ENCODE peak calls at places on chromosomes 5 and 9, in four cellular contexts. A is body of pancreas, N is tibial nerve, D is cardiac muscle cell. W is an unnamed sample.

GRCh38 chr5:1546556-1546955 is 22.8 kb upstream of the LPCAT1 start:
- DNase-seq in D (no peak), A (no peak), N (no peak), W (no peak)

GRCh38 chr5:164358531-164359259 is 853.3 kb downstream of the MAT2B start:
- DNase-seq in A (no peak), N (no peak), D (no peak), W (peak; percentile 53)

GRCh38 chr9:682633-683508 is 158.6 kb upstream of the DMRT1 start:
- DNase-seq in A (peak; percentile 92), D (no peak), N (no peak), W (no peak)

GRCh38 chr5:37045703-37046102 is 169.1 kb downstream of the NIPBL start:
- DNase-seq in N (no peak), A (no peak), D (no peak), W (no peak)

GRCh38 chr5:33433303-33434255 is 7.2 kb upstream of the TARS1 start:
- DNase-seq in N (no peak), A (no peak), D (no peak), W (no peak)

GRCh38 chr5:43171926-43172325 is 20.1 kb upstream of the NIM1K start:
- DNase-seq in D (no peak), A (no peak), N (no peak), W (no peak)

GRCh38 chr9:116278326-116278725 is 124.7 kb downstream of the PAPPA start:
- DNase-seq in D (no peak), N (no peak), A (no peak), W (peak; percentile 76)

GRCh38 chr5:164504141-164504772 is 998.8 kb downstream of the MAT2B start:
- DNase-seq in D (peak; percentile 70), N (no peak), A (peak; percentile 54), W (no peak)

GRCh38 chr9:134604834-134605233 is 36.8 kb upstream of the COL5A1 start:
- DNase-seq in D (no peak), A (no peak), N (no peak), W (no peak)

GRCh38 chr9:36815566-36816348 is 218.3 kb downstream of the PAX5 start:
- DNase-seq in D (no peak), A (no peak), N (no peak), W (no peak)

GRCh38 chr9:121053544-121053943 is 3.5 kb upstream of the C5 start:
- DNase-seq in N (no peak), A (peak; percentile 51), D (no peak), W (no peak)

GRCh38 chr9:123957168-123957721 is 27.3 kb upstream of the DENND1A start:
- DNase-seq in A (no peak), N (no peak), D (no peak), W (no peak)

GRCh38 chr9:71806916-71807315 is 38.6 kb upstream of the CEMIP2 start:
- DNase-seq in D (peak; percentile 86), N (no peak), A (peak; percentile 84), W (peak; percentile 50)

GRCh38 chr5:31119938-31120641 is 73.4 kb upstream of the CDH6 start:
- DNase-seq in N (no peak), A (no peak), D (no peak), W (no peak)

GRCh38 chr5:109865636-109866035 is 175.9 kb downstream of the MAN2A1 start:
- DNase-seq in D (no peak), N (no peak), A (peak; percentile 64), W (peak; percentile 93)

GRCh38 chr5:20276061-20276958 is 288.3 kb upstream of the CDH18 start:
- DNase-seq in D (no peak), N (no peak), A (no peak), W (peak; percentile 29)

GRCh38 chr5:176624916-176625315 is 5.4 kb downstream of the SNCB start:
- DNase-seq in D (no peak), N (no peak), A (no peak), W (no peak)

GRCh38 chr5:169796731-169797130 is 159.7 kb downstream of the DOCK2 start:
- DNase-seq in N (no peak), A (no peak), D (no peak), W (no peak)

GRCh38 chr5:174520420-174521396 is 203.7 kb upstream of the MSX2 start:
- DNase-seq in D (peak; percentile 68), A (peak; percentile 59), N (no peak), W (no peak)

GRCh38 chr5:135240283-135240633 is 158.8 kb downstream of the MACROH2A1 start:
- DNase-seq in N (no peak), D (no peak), A (no peak), W (peak; percentile 37)

GRCh38 chr5:124057161-124057814 is 545.3 kb downstream of the CSNK1G3 start:
- DNase-seq in N (no peak), A (peak; percentile 85), D (peak; percentile 29), W (no peak)

GRCh38 chr5:1330847-1331831 is 13.8 kb downstream of the CLPTM1L start:
- DNase-seq in N (no peak), A (no peak), D (no peak), W (no peak)

GRCh38 chr5:93621340-93621872 is 38.4 kb downstream of the NR2F1 start:
- DNase-seq in N (peak; percentile 40), A (peak; percentile 69), D (no peak), W (peak; percentile 76)

GRCh38 chr5:5881294-5881693 is 458.8 kb downstream of the ICE1 start:
- DNase-seq in A (no peak), N (no peak), D (peak; percentile 43), W (no peak)

GRCh38 chr5:163894645-163895044 is 389.2 kb downstream of the MAT2B start:
- DNase-seq in A (no peak), N (no peak), D (no peak), W (no peak)

GRCh38 chr5:77305921-77306320 is 95.4 kb downstream of the PDE8B start:
- DNase-seq in D (no peak), A (no peak), N (no peak), W (no peak)

GRCh38 chr9:114030364-114030763 is 47.7 kb downstream of the AMBP start:
- DNase-seq in N (no peak), D (no peak), A (no peak), W (peak; percentile 31)

GRCh38 chr5:179182601-179183000 is 122.4 kb downstream of the ZNF354C start:
- DNase-seq in N (no peak), A (no peak), D (no peak), W (no peak)

DNA sequence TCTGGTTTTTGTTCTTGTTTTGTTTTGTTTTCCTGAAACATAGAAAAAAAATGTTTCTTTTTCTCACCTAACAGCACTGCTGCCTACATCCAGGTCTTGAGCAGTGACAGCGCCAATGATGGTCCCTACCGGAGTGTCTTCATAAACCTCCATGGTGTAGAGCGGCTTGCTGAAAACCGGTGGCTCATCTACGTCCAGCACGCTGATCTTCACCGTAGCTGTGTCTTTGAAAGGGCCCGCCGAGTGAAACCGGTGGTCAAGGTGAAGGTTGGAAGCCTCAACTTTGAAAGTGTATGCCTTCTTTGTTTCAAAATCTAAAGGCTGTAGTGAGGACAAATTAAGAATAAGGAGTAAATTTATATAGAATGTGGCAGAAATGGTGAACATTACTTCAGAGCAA is 1051.0 kb downstream of the CDH12 start:
- DNase-seq in A (no peak), D (no peak), N (no peak), W (no peak)
- H3K36me3 ChIP-seq in A (no peaks in the 10 kb centered on the region), D (no peaks in the 10 kb centered on the region), N (no peaks in the 10 kb centered on the region), W (no peaks in the 10 kb centered on the region)

GRCh38 chr9:126615251-126615790 is 1.6 kb downstream of the LMX1B start:
- DNase-seq in D (no peak), A (peak; percentile 23), N (no peak), W (no peak)
- H3K27me3 ChIP-seq in D (peaks cover 99% of the 10 kb centered on the region), A (peaks cover 31% of the 10 kb centered on the region), N (no peaks in the 10 kb centered on the region), W (peaks cover 68% of the 10 kb centered on the region)

GRCh38 chr5:133086366-133086875 is 34.6 kb downstream of the HSPA4 start:
- DNase-seq in A (no peak), D (no peak), N (no peak), W (no peak)
- H3K36me3 ChIP-seq in A (no peaks in the 10 kb centered on the region), D (peaks cover 47% of the 10 kb centered on the region), N (peaks cover 59% of the 10 kb centered on the region), W (peaks cover 94% of the 10 kb centered on the region)

GRCh38 chr5:34656001-34656699 is at the start of gene RAI14:
- DNase-seq in A (peak; percentile 85), N (peak; percentile 64), D (peak; percentile 86), W (peak; percentile 63)

GRCh38 chr5:34656700-34657549 is 797 bp downstream of the RAI14 start:
- DNase-seq in D (peak; percentile 33), A (peak; percentile 16), N (no peak), W (peak; percentile 9)

GRCh38 chr5:34653708-34654107 is 2.4 kb upstream of the RAI14 start:
- DNase-seq in A (no peak), N (no peak), D (no peak), W (no peak)

GRCh38 chr5:34657550-34657921 is 1.4 kb downstream of the RAI14 start:
- DNase-seq in A (no peak), N (no peak), D (peak; percentile 44), W (peak; percentile 18)

DNA sequence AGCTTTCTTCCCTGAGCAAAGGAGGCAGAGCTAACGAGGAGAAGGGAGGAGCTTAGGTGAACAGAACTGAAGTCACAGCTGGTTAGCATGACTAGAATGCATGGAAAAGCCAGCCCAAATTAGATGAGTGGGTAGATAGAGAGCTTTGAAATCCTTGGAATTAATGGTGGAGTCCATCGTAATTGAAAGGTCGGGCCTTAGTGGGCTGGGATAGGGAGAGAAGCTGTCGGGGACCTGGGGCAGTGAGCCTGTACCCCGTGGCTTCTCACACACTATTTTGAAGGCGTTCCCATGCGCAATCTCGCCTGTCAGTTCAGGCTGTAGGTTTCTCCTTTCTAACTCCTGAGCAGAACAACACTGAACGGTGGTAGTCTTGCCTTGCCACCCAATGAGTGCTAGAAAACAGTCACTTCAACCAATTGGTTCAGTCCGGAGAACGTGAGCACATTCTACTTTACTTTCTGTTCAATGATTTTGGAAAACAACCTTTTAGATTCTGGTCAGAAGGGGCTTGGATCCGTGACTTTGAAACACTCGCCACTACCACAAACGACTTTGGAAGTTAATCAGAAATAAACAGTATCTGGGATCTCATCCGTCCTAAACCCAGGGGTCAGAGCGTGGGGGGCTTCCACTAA is 655 bp upstream of the RAI14 start:
- DNase-seq in A (peak; percentile 75), D (peak; percentile 71), N (peak; percentile 19), W (peak; percentile 40)
- H3K27me3 ChIP-seq in A (no peaks in the 10 kb centered on the region), D (no peaks in the 10 kb centered on the region), N (no peaks in the 10 kb centered on the region), W (no peaks in the 10 kb centered on the region)

GRCh38 chr9:130124471-130124870 is 47.7 kb upstream of the NCS1 start:
- DNase-seq in N (no peak), D (no peak), A (no peak), W (no peak)
- H3K36me3 ChIP-seq in N (peaks cover 81% of the 10 kb centered on the region), D (peaks cover 6% of the 10 kb centered on the region), A (peaks cover 4% of the 10 kb centered on the region), W (peaks cover 46% of the 10 kb centered on the region)

GRCh38 chr5:146329697-146330096 is 8.9 kb upstream of the POU4F3 start:
- DNase-seq in D (no peak), A (no peak), N (no peak), W (no peak)

GRCh38 chr5:146331257-146331822 is 7.3 kb upstream of the POU4F3 start:
- DNase-seq in N (no peak), A (no peak), D (no peak), W (no peak)

GRCh38 chr5:146327471-146327870 is 11.2 kb upstream of the POU4F3 start:
- DNase-seq in D (no peak), N (no peak), A (no peak), W (no peak)
- H3K27me3 ChIP-seq in D (peaks cover 42% of the 10 kb centered on the region), N (no peaks in the 10 kb centered on the region), A (no peaks in the 10 kb centered on the region), W (peaks cover 11% of the 10 kb centered on the region)

W was measured in SJSA1.